ENCODE peak calls at places on chromosomes 13 and 19, in seven cellular contexts. O is WTC11, D is psoas muscle, N is fibroblast of pulmonary artery, Y is bronchial epithelial cell, L is MCF 10A, U is uterus. M is an unnamed sample.

GRCh38 chr13:51585234-51585672 is 991 bp downstream of the WDFY2 start:
- DNase-seq in O (no peak), D (no peak), N (peak; percentile 35), Y (no peak), L (no peak), U (no peak), M (peak; percentile 38)

GRCh38 chr19:36142496-36142895 is 2.6 kb downstream of the CAPNS1 start:
- DNase-seq in O (no peak), D (no peak), N (no peak), Y (no peak), L (no peak), U (no peak), M (no peak)

GRCh38 chr19:54253331-54254194 is 3.5 kb downstream of the LILRB5 start:
- DNase-seq in O (no peak), D (no peak), N (no peak), Y (no peak), L (no peak), U (no peak), M (no peak)

GRCh38 chr19:15091918-15092753 is 10.1 kb downstream of the OR1I1 start:
- DNase-seq in O (peak; percentile 35), D (no peak), N (peak; percentile 82), Y (peak; percentile 64), L (peak; percentile 74), U (no peak), M (peak; percentile 32)

GRCh38 chr19:50607388-50607787 is 32.3 kb downstream of the SYT3 start:
- DNase-seq in O (no peak), D (no peak), N (no peak), Y (no peak), L (no peak), U (no peak), M (no peak)

GRCh38 chr19:30731596-30731995 is 359.4 kb downstream of the ZNF536 start:
- DNase-seq in O (no peak), D (no peak), N (no peak), Y (no peak), L (no peak), U (no peak), M (no peak)

GRCh38 chr13:96551540-96551939 is 442.7 kb downstream of the OXGR1 start:
- DNase-seq in O (no peak), D (no peak), N (no peak), Y (no peak), L (no peak), U (no peak), M (no peak)

GRCh38 chr13:24161010-24161775 is 673 bp downstream of the SPATA13 start:
- DNase-seq in O (peak; percentile 48), D (peak; percentile 57), N (no peak), Y (no peak), L (peak; percentile 18), U (peak; percentile 29), M (no peak)

GRCh38 chr19:55676384-55676783 is 1.4 kb downstream of the EPN1 start:
- DNase-seq in O (no peak), D (peak; percentile 47), N (peak; percentile 31), Y (peak; percentile 30), L (no peak), U (no peak), M (peak; percentile 21)

GRCh38 chr19:15107056-15108010 is at the start of gene SYDE1:
- DNase-seq in O (peak; percentile 71), D (peak; percentile 73), N (peak; percentile 68), Y (no peak), L (peak; percentile 46), U (peak; percentile 66), M (peak; percentile 66)

GRCh38 chr13:58573742-58574141 is 942.2 kb downstream of the PCDH17 start:
- DNase-seq in O (no peak), D (no peak), N (no peak), Y (no peak), L (no peak), U (no peak), M (no peak)

GRCh38 chr13:28652002-28652401 is 6.9 kb upstream of the POMP start:
- DNase-seq in O (no peak), D (no peak), N (no peak), Y (peak; percentile 23), L (no peak), U (no peak), M (no peak)

GRCh38 chr13:89660752-89661151 is 1686.7 kb upstream of the MIR17HG start:
- DNase-seq in O (no peak), D (no peak), N (peak; percentile 1), Y (peak; percentile 33), L (no peak), U (no peak), M (no peak)

GRCh38 chr13:96141032-96141431 is 51.1 kb downstream of the HS6ST3 start:
- DNase-seq in O (no peak), D (no peak), N (peak; percentile 56), Y (peak; percentile 59), L (peak; percentile 52), U (no peak), M (peak; percentile 5)

GRCh38 chr13:103324641-103325040 is 258.4 kb upstream of the SLC10A2 start:
- DNase-seq in O (no peak), D (no peak), N (no peak), Y (no peak), L (no peak), U (no peak), M (no peak)

GRCh38 chr13:25874907-25875306 is 176.9 kb downstream of the SHISA2 start:
- DNase-seq in O (no peak), D (no peak), N (no peak), Y (no peak), L (no peak), U (no peak), M (no peak)

GRCh38 chr19:3984584-3984907 is 717 bp downstream of the EEF2 start:
- DNase-seq in O (no peak), D (no peak), N (no peak), Y (no peak), L (no peak), U (no peak), M (no peak)

GRCh38 chr13:49319555-49320350 is 72.0 kb downstream of the CDADC1 start:
- DNase-seq in O (no peak), D (no peak), N (peak; percentile 46), Y (no peak), L (no peak), U (no peak), M (no peak)

GRCh38 chr13:74068471-74068870 is 65.7 kb downstream of the KLF12 start:
- DNase-seq in O (no peak), D (no peak), N (no peak), Y (no peak), L (no peak), U (no peak), M (no peak)

GRCh38 chr13:28321751-28322150 is 173.2 kb downstream of the FLT1 start:
- DNase-seq in O (no peak), D (no peak), N (no peak), Y (no peak), L (no peak), U (no peak), M (no peak)

DNA sequence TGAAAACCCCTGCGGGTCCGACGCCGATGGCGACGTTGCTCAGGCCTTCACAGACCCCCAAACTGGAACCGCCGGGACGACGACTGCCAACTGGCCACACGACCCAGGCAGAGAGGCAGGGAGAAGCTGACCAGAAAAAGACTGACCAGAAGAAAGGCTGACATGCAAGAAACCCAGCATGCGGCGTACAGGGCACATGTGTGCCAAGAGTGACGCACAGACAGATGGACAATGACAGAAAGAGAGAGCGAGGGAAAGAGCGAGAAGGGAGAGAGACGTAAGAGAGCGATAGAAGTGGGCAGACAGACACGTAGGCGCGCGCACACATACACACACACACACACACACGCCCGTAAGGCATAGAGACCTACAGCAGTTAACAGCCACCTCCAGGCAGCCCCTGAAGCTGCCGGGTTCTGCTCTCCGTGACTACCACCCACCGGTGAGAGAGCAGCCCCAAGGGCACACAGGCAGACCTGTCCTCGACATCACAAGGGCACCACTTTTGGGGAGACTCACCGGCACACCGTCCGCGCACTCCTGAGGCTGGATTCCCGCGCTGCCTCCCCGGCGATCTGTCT is 67.2 kb upstream of the ZNF527 start:
- DNase-seq in O (no peak), D (no peak), N (no peak), Y (no peak), L (no peak), U (no peak), M (peak; percentile 8)
- TF ChIP-seq CTCF in O (no peak), D (no peak), N (no peak), Y (no peak), L (no peak), U (no peak), M (no peak)

GRCh38 chr13:52848455-52849190 is at the start of gene PCDH8:
- DNase-seq in O (peak; percentile 93), D (no peak), N (no peak), Y (no peak), L (no peak), U (no peak), M (no peak)

GRCh38 chr13:52852444-52852843 is 4.0 kb upstream of the PCDH8 start:
- DNase-seq in O (no peak), D (no peak), N (no peak), Y (no peak), L (no peak), U (no peak), M (no peak)

GRCh38 chr13:52851153-52851962 is 2.9 kb upstream of the PCDH8 start:
- DNase-seq in O (peak; percentile 75), D (no peak), N (peak; percentile 19), Y (no peak), L (peak; percentile 33), U (no peak), M (peak; percentile 51)

GRCh38 chr13:52849727-52850395 is 1.4 kb upstream of the PCDH8 start:
- DNase-seq in O (peak; percentile 44), D (no peak), N (no peak), Y (no peak), L (no peak), U (no peak), M (no peak)

GRCh38 chr13:52850396-52851152 is 2.1 kb upstream of the PCDH8 start:
- DNase-seq in O (peak; percentile 94), D (peak; percentile 85), N (peak; percentile 53), Y (peak; percentile 21), L (peak; percentile 62), U (peak; percentile 56), M (peak; percentile 68)
- TF ChIP-seq CTCF in O (peak; percentile 88), D (no peak), N (no peak), Y (no peak), L (peak; percentile 11), U (no peak), M (no peak)

GRCh38 chr13:94710881-94711560 is 1.3 kb downstream of the SOX21 start:
- DNase-seq in O (peak; percentile 53), D (no peak), N (no peak), Y (no peak), L (no peak), U (no peak), M (no peak)
- TF ChIP-seq CTCF in O (no peak), D (no peak), N (no peak), Y (no peak), L (no peak), U (no peak), M (no peak)

GRCh38 chr19:13376537-13376936 is 129.7 kb downstream of the CACNA1A start:
- DNase-seq in O (no peak), D (no peak), N (no peak), Y (no peak), L (no peak), U (no peak), M (no peak)

GRCh38 chr19:13370948-13371347 is 135.3 kb downstream of the CACNA1A start:
- DNase-seq in O (no peak), D (no peak), N (no peak), Y (no peak), L (no peak), U (no peak), M (no peak)

DNA sequence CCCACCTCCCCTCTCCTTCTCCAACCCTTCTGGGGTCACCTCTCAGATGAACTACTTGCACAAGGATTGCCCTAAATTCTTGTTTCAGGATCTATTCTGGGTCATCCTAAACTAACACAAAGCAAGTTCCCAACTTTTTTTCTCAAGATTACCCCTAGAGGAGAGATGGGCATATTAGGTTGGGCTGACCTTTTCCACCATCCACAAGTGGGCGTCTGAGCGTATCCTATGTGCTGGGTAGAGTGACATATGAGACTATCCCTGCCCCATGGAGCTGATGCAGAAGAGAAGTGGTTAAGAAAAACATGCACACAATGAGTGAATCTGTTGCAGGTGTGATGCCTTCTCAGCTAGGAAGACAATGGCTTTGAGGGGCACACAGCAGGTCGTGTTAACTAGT is 132.7 kb downstream of the CACNA1A start:
- DNase-seq in O (no peak), D (no peak), N (no peak), Y (no peak), L (no peak), U (no peak), M (no peak)
- TF ChIP-seq CTCF in O (no peak), D (no peak), N (no peak), Y (no peak), L (no peak), U (no peak), M (no peak)